ENCODE peak calls at places on chromosomes 12 and 14, in five cellular contexts. One of them, this sample, is unnamed.

GRCh38 chr12:76346798-76347420 is 1.3 kb downstream of the BBS10 start:
- DNase-seq in GDM1: peak; percentile 14
- DNase-seq in cerebellar cortex: peak; percentile 59
- DNase-seq in A172: peak; percentile 69
- DNase-seq in endodermal cell: no peak
- DNase-seq in this sample: no peak

GRCh38 chr14:37279818-37280217 is 82.1 kb downstream of the MIPOL1 start:
- DNase-seq in endodermal cell: no peak
- DNase-seq in cerebellar cortex: no peak
- DNase-seq in A172: no peak
- DNase-seq in GDM1: no peak
- DNase-seq in this sample: no peak

GRCh38 chr12:14418526-14418925 is 53.0 kb downstream of the ATF7IP start:
- DNase-seq in cerebellar cortex: no peak
- DNase-seq in endodermal cell: no peak
- DNase-seq in GDM1: peak; percentile 6
- DNase-seq in A172: no peak
- DNase-seq in this sample: no peak

GRCh38 chr12:56546680-56547079 is 25.1 kb downstream of the RBMS2 start:
- DNase-seq in A172: no peak
- DNase-seq in cerebellar cortex: no peak
- DNase-seq in endodermal cell: no peak
- DNase-seq in GDM1: no peak
- DNase-seq in this sample: no peak

GRCh38 chr14:103103461-103104388 is 9.2 kb downstream of the EXOC3L4 start:
- DNase-seq in GDM1: no peak
- DNase-seq in cerebellar cortex: no peak
- DNase-seq in endodermal cell: peak; percentile 79
- DNase-seq in A172: peak; percentile 38
- DNase-seq in this sample: peak; percentile 76

GRCh38 chr12:89648211-89648930 is 60.3 kb downstream of the ATP2B1 start:
- DNase-seq in GDM1: no peak
- DNase-seq in endodermal cell: peak; percentile 89
- DNase-seq in A172: no peak
- DNase-seq in cerebellar cortex: no peak
- DNase-seq in this sample: peak; percentile 76

GRCh38 chr12:45509187-45509586 is 220.3 kb upstream of the ARID2 start:
- DNase-seq in GDM1: no peak
- DNase-seq in A172: no peak
- DNase-seq in cerebellar cortex: no peak
- DNase-seq in endodermal cell: no peak
- DNase-seq in this sample: no peak

GRCh38 chr14:77303417-77304156 is 17.1 kb downstream of the POMT2 start:
- DNase-seq in cerebellar cortex: no peak
- DNase-seq in A172: peak; percentile 86
- DNase-seq in endodermal cell: no peak
- DNase-seq in GDM1: no peak
- DNase-seq in this sample: no peak

GRCh38 chr12:46221255-46222128 is 47.4 kb downstream of the SLC38A1 start:
- DNase-seq in cerebellar cortex: no peak
- DNase-seq in GDM1: no peak
- DNase-seq in endodermal cell: no peak
- DNase-seq in A172: peak; percentile 46
- DNase-seq in this sample: no peak

GRCh38 chr12:68622250-68622649 is 11.6 kb downstream of the RAP1B start:
- DNase-seq in cerebellar cortex: no peak
- DNase-seq in A172: no peak
- DNase-seq in endodermal cell: no peak
- DNase-seq in GDM1: no peak
- DNase-seq in this sample: no peak

GRCh38 chr14:95394981-95395737 is 75.5 kb upstream of the CLMN start:
- DNase-seq in A172: no peak
- DNase-seq in endodermal cell: no peak
- DNase-seq in GDM1: no peak
- DNase-seq in cerebellar cortex: no peak
- DNase-seq in this sample: no peak

GRCh38 chr12:42129595-42130204 is 15.0 kb downstream of the GXYLT1 start:
- DNase-seq in GDM1: no peak
- DNase-seq in A172: peak; percentile 41
- DNase-seq in endodermal cell: peak; percentile 72
- DNase-seq in cerebellar cortex: peak; percentile 87
- DNase-seq in this sample: peak; percentile 40

GRCh38 chr14:24051162-24051788 is 534 bp upstream of the CARMIL3 start:
- DNase-seq in endodermal cell: peak; percentile 78
- DNase-seq in A172: no peak
- DNase-seq in cerebellar cortex: peak; percentile 44
- DNase-seq in GDM1: no peak
- DNase-seq in this sample: no peak